ENCODE peak calls at places on chromosomes 7 and 10, in six cellular contexts. One of them, this sample, is unnamed.

GRCh38 chr10:44186150-44186549 is 198.7 kb downstream of the CXCL12 start:
- DNase-seq in adrenal gland: no peak
- DNase-seq in Ammon's horn: no peak
- DNase-seq in iris pigment epithelial cell: peak; percentile 13
- DNase-seq in uterus: peak; percentile 44
- DNase-seq in epithelial cell of esophagus: no peak
- DNase-seq in this sample: no peak

GRCh38 chr7:94313926-94314325 is 80.8 kb upstream of the COL1A2 start:
- DNase-seq in adrenal gland: no peak
- DNase-seq in Ammon's horn: no peak
- DNase-seq in iris pigment epithelial cell: peak; percentile 55
- DNase-seq in uterus: no peak
- DNase-seq in epithelial cell of esophagus: no peak
- DNase-seq in this sample: no peak

GRCh38 chr7:153934629-153935028 is 117.6 kb upstream of the DPP6 start:
- DNase-seq in adrenal gland: no peak
- DNase-seq in Ammon's horn: no peak
- DNase-seq in iris pigment epithelial cell: no peak
- DNase-seq in uterus: no peak
- DNase-seq in epithelial cell of esophagus: no peak
- DNase-seq in this sample: no peak

GRCh38 chr10:30170814-30171213 is 111.4 kb upstream of the JCAD start:
- DNase-seq in adrenal gland: no peak
- DNase-seq in Ammon's horn: no peak
- DNase-seq in iris pigment epithelial cell: peak; percentile 77
- DNase-seq in uterus: no peak
- DNase-seq in epithelial cell of esophagus: peak; percentile 40
- DNase-seq in this sample: no peak

GRCh38 chr10:1043532-1043995 is 5.4 kb downstream of the IDI1 start:
- DNase-seq in adrenal gland: no peak
- DNase-seq in Ammon's horn: peak; percentile 61
- DNase-seq in iris pigment epithelial cell: no peak
- DNase-seq in uterus: peak; percentile 36
- DNase-seq in epithelial cell of esophagus: no peak
- DNase-seq in this sample: no peak

GRCh38 chr7:84245831-84246230 is 51.2 kb upstream of the SEMA3A start:
- DNase-seq in adrenal gland: no peak
- DNase-seq in Ammon's horn: no peak
- DNase-seq in iris pigment epithelial cell: no peak
- DNase-seq in uterus: no peak
- DNase-seq in epithelial cell of esophagus: peak; percentile 36
- DNase-seq in this sample: no peak

GRCh38 chr10:77631241-77631640 is 6.4 kb downstream of the KCNMA1 start:
- DNase-seq in adrenal gland: no peak
- DNase-seq in Ammon's horn: peak; percentile 80
- DNase-seq in iris pigment epithelial cell: no peak
- DNase-seq in uterus: no peak
- DNase-seq in epithelial cell of esophagus: no peak
- DNase-seq in this sample: no peak

GRCh38 chr7:128410092-128410665 is 397 bp upstream of the IMPDH1 start:
- DNase-seq in adrenal gland: peak; percentile 62
- DNase-seq in Ammon's horn: no peak
- DNase-seq in iris pigment epithelial cell: peak; percentile 94
- DNase-seq in uterus: no peak
- DNase-seq in epithelial cell of esophagus: peak; percentile 73
- DNase-seq in this sample: no peak

GRCh38 chr7:28029036-28029435 is 151.6 kb downstream of the JAZF1 start:
- DNase-seq in adrenal gland: no peak
- DNase-seq in Ammon's horn: no peak
- DNase-seq in iris pigment epithelial cell: peak; percentile 39
- DNase-seq in uterus: no peak
- DNase-seq in epithelial cell of esophagus: peak; percentile 22
- DNase-seq in this sample: no peak

GRCh38 chr7:42135728-42136127 is 101.3 kb downstream of the GLI3 start:
- DNase-seq in adrenal gland: no peak
- DNase-seq in Ammon's horn: no peak
- DNase-seq in iris pigment epithelial cell: no peak
- DNase-seq in uterus: no peak
- DNase-seq in epithelial cell of esophagus: no peak
- DNase-seq in this sample: no peak

GRCh38 chr7:88001744-88002530 is 67.9 kb downstream of the ADAM22 start:
- DNase-seq in adrenal gland: peak; percentile 25
- DNase-seq in Ammon's horn: no peak
- DNase-seq in iris pigment epithelial cell: no peak
- DNase-seq in uterus: no peak
- DNase-seq in epithelial cell of esophagus: no peak
- DNase-seq in this sample: no peak

GRCh38 chr7:66110861-66111260 is 3.8 kb upstream of the CRCP start:
- DNase-seq in adrenal gland: no peak
- DNase-seq in Ammon's horn: no peak
- DNase-seq in iris pigment epithelial cell: peak; percentile 95
- DNase-seq in uterus: no peak
- DNase-seq in epithelial cell of esophagus: peak; percentile 88
- DNase-seq in this sample: no peak

GRCh38 chr7:54546081-54546985 is 4.2 kb downstream of the VSTM2A start:
- DNase-seq in adrenal gland: no peak
- DNase-seq in Ammon's horn: no peak
- DNase-seq in iris pigment epithelial cell: no peak
- DNase-seq in uterus: no peak
- DNase-seq in epithelial cell of esophagus: peak; percentile 28
- DNase-seq in this sample: no peak

GRCh38 chr10:79372871-79373270 is 25.6 kb downstream of the PPIF start:
- DNase-seq in adrenal gland: no peak
- DNase-seq in Ammon's horn: no peak
- DNase-seq in iris pigment epithelial cell: no peak
- DNase-seq in uterus: no peak
- DNase-seq in epithelial cell of esophagus: no peak
- DNase-seq in this sample: no peak

GRCh38 chr10:21020545-21020944 is 123.4 kb upstream of the NEBL start:
- DNase-seq in adrenal gland: peak; percentile 30
- DNase-seq in Ammon's horn: no peak
- DNase-seq in iris pigment epithelial cell: no peak
- DNase-seq in uterus: no peak
- DNase-seq in epithelial cell of esophagus: peak; percentile 13
- DNase-seq in this sample: no peak

GRCh38 chr10:70908426-70909296 is 20.3 kb upstream of the PCBD1 start:
- DNase-seq in adrenal gland: no peak
- DNase-seq in Ammon's horn: no peak
- DNase-seq in iris pigment epithelial cell: no peak
- DNase-seq in uterus: no peak
- DNase-seq in epithelial cell of esophagus: no peak
- DNase-seq in this sample: no peak

GRCh38 chr10:124093076-124093773 is at the start of gene CHST15:
- DNase-seq in adrenal gland: peak; percentile 43
- DNase-seq in Ammon's horn: peak; percentile 65
- DNase-seq in iris pigment epithelial cell: peak; percentile 36
- DNase-seq in uterus: no peak
- DNase-seq in epithelial cell of esophagus: peak; percentile 91
- DNase-seq in this sample: no peak

GRCh38 chr7:70655694-70656093 is 476.2 kb upstream of the GALNT17 start:
- DNase-seq in adrenal gland: no peak
- DNase-seq in Ammon's horn: no peak
- DNase-seq in iris pigment epithelial cell: no peak
- DNase-seq in uterus: no peak
- DNase-seq in epithelial cell of esophagus: no peak
- DNase-seq in this sample: no peak

GRCh38 chr7:16479587-16479986 is 14.0 kb upstream of the SOSTDC1 start:
- DNase-seq in adrenal gland: no peak
- DNase-seq in Ammon's horn: no peak
- DNase-seq in iris pigment epithelial cell: peak; percentile 23
- DNase-seq in uterus: no peak
- DNase-seq in epithelial cell of esophagus: no peak
- DNase-seq in this sample: no peak

GRCh38 chr10:12322583-12323131 is 26.7 kb upstream of the CAMK1D start:
- DNase-seq in adrenal gland: peak; percentile 30
- DNase-seq in Ammon's horn: peak; percentile 21
- DNase-seq in iris pigment epithelial cell: no peak
- DNase-seq in uterus: no peak
- DNase-seq in epithelial cell of esophagus: peak; percentile 6
- DNase-seq in this sample: no peak

GRCh38 chr10:99328579-99329237 is 448 bp upstream of the CNNM1 start:
- DNase-seq in adrenal gland: no peak
- DNase-seq in Ammon's horn: no peak
- DNase-seq in iris pigment epithelial cell: no peak
- DNase-seq in uterus: no peak
- DNase-seq in epithelial cell of esophagus: no peak
- DNase-seq in this sample: no peak